ENCODE peak calls at places on chromosomes 11 and 22, in nine cellular contexts. One of them, this sample, is unnamed.
A peak's percentile ranks its signal among the peaks of the same experiment; 100 is the strongest.

GRCh38 chr11:76119032-76119431 is 87.3 kb downstream of the WNT11 start:
- DNase-seq in RWPE2: no peak
- DNase-seq in NCI-H2029: no peak
- DNase-seq in COR-L47: no peak
- DNase-seq in HuH-7.5: no peak
- DNase-seq in astrocyte of the cerebellum: no peak
- DNase-seq in fibroblast of mammary gland: no peak
- DNase-seq in dorsolateral prefrontal cortex: no peak
- DNase-seq in cardiac fibroblast: no peak
- DNase-seq in this sample: no peak

GRCh38 chr11:8477151-8477550 is 116.9 kb downstream of the STK33 start:
- DNase-seq in NCI-H2029: no peak
- DNase-seq in RWPE2: no peak
- DNase-seq in dorsolateral prefrontal cortex: no peak
- DNase-seq in astrocyte of the cerebellum: no peak
- DNase-seq in fibroblast of mammary gland: no peak
- DNase-seq in HuH-7.5: no peak
- DNase-seq in COR-L47: no peak
- DNase-seq in cardiac fibroblast: no peak
- DNase-seq in this sample: no peak

GRCh38 chr11:15837901-15838489 is 518.4 kb downstream of the SOX6 start:
- DNase-seq in RWPE2: no peak
- DNase-seq in COR-L47: no peak
- DNase-seq in HuH-7.5: no peak
- DNase-seq in astrocyte of the cerebellum: no peak
- DNase-seq in fibroblast of mammary gland: no peak
- DNase-seq in cardiac fibroblast: no peak
- DNase-seq in NCI-H2029: no peak
- DNase-seq in dorsolateral prefrontal cortex: no peak
- DNase-seq in this sample: no peak

GRCh38 chr22:23800297-23801237 is 13.8 kb downstream of the SMARCB1 start:
- DNase-seq in RWPE2: no peak
- DNase-seq in astrocyte of the cerebellum: no peak
- DNase-seq in COR-L47: no peak
- DNase-seq in fibroblast of mammary gland: no peak
- DNase-seq in HuH-7.5: no peak
- DNase-seq in dorsolateral prefrontal cortex: no peak
- DNase-seq in NCI-H2029: no peak
- DNase-seq in cardiac fibroblast: no peak
- DNase-seq in this sample: no peak

GRCh38 chr11:3105791-3106735 is 48.8 kb upstream of the CARS1 start:
- DNase-seq in astrocyte of the cerebellum: no peak
- DNase-seq in HuH-7.5: no peak
- DNase-seq in cardiac fibroblast: no peak
- DNase-seq in fibroblast of mammary gland: no peak
- DNase-seq in COR-L47: no peak
- DNase-seq in RWPE2: peak; percentile 47
- DNase-seq in dorsolateral prefrontal cortex: peak; percentile 36
- DNase-seq in NCI-H2029: no peak
- DNase-seq in this sample: no peak

GRCh38 chr11:131579932-131580387 is 209.5 kb downstream of the NTM start:
- DNase-seq in COR-L47: no peak
- DNase-seq in NCI-H2029: no peak
- DNase-seq in RWPE2: no peak
- DNase-seq in HuH-7.5: no peak
- DNase-seq in dorsolateral prefrontal cortex: no peak
- DNase-seq in astrocyte of the cerebellum: peak; percentile 45
- DNase-seq in cardiac fibroblast: peak; percentile 6
- DNase-seq in fibroblast of mammary gland: peak; percentile 21
- DNase-seq in this sample: peak; percentile 88

GRCh38 chr11:109320595-109320994 is 101.4 kb upstream of the C11orf87 start:
- DNase-seq in astrocyte of the cerebellum: peak; percentile 29
- DNase-seq in HuH-7.5: no peak
- DNase-seq in NCI-H2029: no peak
- DNase-seq in COR-L47: no peak
- DNase-seq in fibroblast of mammary gland: peak; percentile 76
- DNase-seq in RWPE2: no peak
- DNase-seq in dorsolateral prefrontal cortex: no peak
- DNase-seq in cardiac fibroblast: peak; percentile 59
- DNase-seq in this sample: peak; percentile 34

GRCh38 chr11:72083414-72083813 is 2.8 kb downstream of the LRRC51 start:
- DNase-seq in RWPE2: no peak
- DNase-seq in COR-L47: peak; percentile 26
- DNase-seq in fibroblast of mammary gland: no peak
- DNase-seq in cardiac fibroblast: no peak
- DNase-seq in astrocyte of the cerebellum: no peak
- DNase-seq in dorsolateral prefrontal cortex: no peak
- DNase-seq in HuH-7.5: no peak
- DNase-seq in NCI-H2029: no peak
- DNase-seq in this sample: no peak

GRCh38 chr11:47672283-47672730 is 29.9 kb upstream of the MTCH2 start:
- DNase-seq in NCI-H2029: no peak
- DNase-seq in astrocyte of the cerebellum: no peak
- DNase-seq in dorsolateral prefrontal cortex: no peak
- DNase-seq in cardiac fibroblast: no peak
- DNase-seq in COR-L47: no peak
- DNase-seq in RWPE2: no peak
- DNase-seq in fibroblast of mammary gland: peak; percentile 30
- DNase-seq in HuH-7.5: no peak
- DNase-seq in this sample: no peak

GRCh38 chr11:61008971-61009370 is 37.5 kb downstream of the CD6 start:
- DNase-seq in cardiac fibroblast: no peak
- DNase-seq in RWPE2: no peak
- DNase-seq in dorsolateral prefrontal cortex: no peak
- DNase-seq in NCI-H2029: no peak
- DNase-seq in COR-L47: no peak
- DNase-seq in fibroblast of mammary gland: no peak
- DNase-seq in astrocyte of the cerebellum: no peak
- DNase-seq in HuH-7.5: no peak
- DNase-seq in this sample: no peak

GRCh38 chr11:87529486-87529885 is 491.8 kb downstream of the TMEM135 start:
- DNase-seq in HuH-7.5: no peak
- DNase-seq in astrocyte of the cerebellum: peak; percentile 2
- DNase-seq in NCI-H2029: no peak
- DNase-seq in RWPE2: no peak
- DNase-seq in cardiac fibroblast: no peak
- DNase-seq in COR-L47: no peak
- DNase-seq in dorsolateral prefrontal cortex: no peak
- DNase-seq in fibroblast of mammary gland: peak; percentile 57
- DNase-seq in this sample: no peak

GRCh38 chr11:35563413-35564245 is 38.2 kb upstream of the PAMR1 start:
- DNase-seq in astrocyte of the cerebellum: no peak
- DNase-seq in cardiac fibroblast: peak; percentile 35
- DNase-seq in dorsolateral prefrontal cortex: no peak
- DNase-seq in HuH-7.5: no peak
- DNase-seq in NCI-H2029: no peak
- DNase-seq in RWPE2: no peak
- DNase-seq in fibroblast of mammary gland: peak; percentile 49
- DNase-seq in COR-L47: no peak
- DNase-seq in this sample: peak; percentile 33

GRCh38 chr11:20458905-20459632 is 71.6 kb downstream of the PRMT3 start:
- DNase-seq in dorsolateral prefrontal cortex: no peak
- DNase-seq in NCI-H2029: no peak
- DNase-seq in HuH-7.5: no peak
- DNase-seq in fibroblast of mammary gland: no peak
- DNase-seq in COR-L47: no peak
- DNase-seq in cardiac fibroblast: no peak
- DNase-seq in RWPE2: no peak
- DNase-seq in astrocyte of the cerebellum: no peak
- DNase-seq in this sample: no peak

GRCh38 chr22:19122752-19123492 is 710 bp upstream of the DGCR2 start:
- DNase-seq in astrocyte of the cerebellum: no peak
- DNase-seq in dorsolateral prefrontal cortex: no peak
- DNase-seq in cardiac fibroblast: peak; percentile 27
- DNase-seq in COR-L47: no peak
- DNase-seq in fibroblast of mammary gland: no peak
- DNase-seq in HuH-7.5: peak; percentile 66
- DNase-seq in RWPE2: no peak
- DNase-seq in NCI-H2029: no peak
- DNase-seq in this sample: peak; percentile 49

GRCh38 chr11:62443390-62444201 is 24.8 kb downstream of the SCGB1A1 start:
- DNase-seq in dorsolateral prefrontal cortex: no peak
- DNase-seq in cardiac fibroblast: peak; percentile 81
- DNase-seq in HuH-7.5: no peak
- DNase-seq in RWPE2: no peak
- DNase-seq in astrocyte of the cerebellum: no peak
- DNase-seq in NCI-H2029: no peak
- DNase-seq in fibroblast of mammary gland: no peak
- DNase-seq in COR-L47: no peak
- DNase-seq in this sample: peak; percentile 83

GRCh38 chr11:126487711-126488110 is 132.2 kb downstream of the ST3GAL4 start:
- DNase-seq in HuH-7.5: no peak
- DNase-seq in cardiac fibroblast: no peak
- DNase-seq in astrocyte of the cerebellum: no peak
- DNase-seq in COR-L47: no peak
- DNase-seq in fibroblast of mammary gland: no peak
- DNase-seq in RWPE2: no peak
- DNase-seq in NCI-H2029: no peak
- DNase-seq in dorsolateral prefrontal cortex: peak; percentile 36
- DNase-seq in this sample: no peak

GRCh38 chr11:85772700-85773099 is 38.2 kb downstream of the SYTL2 start:
- DNase-seq in NCI-H2029: no peak
- DNase-seq in cardiac fibroblast: peak; percentile 29
- DNase-seq in HuH-7.5: no peak
- DNase-seq in fibroblast of mammary gland: no peak
- DNase-seq in COR-L47: no peak
- DNase-seq in RWPE2: no peak
- DNase-seq in astrocyte of the cerebellum: peak; percentile 73
- DNase-seq in dorsolateral prefrontal cortex: no peak
- DNase-seq in this sample: peak; percentile 36

GRCh38 chr22:48603621-48604320 is 1223.9 kb downstream of the BRD1 start:
- DNase-seq in NCI-H2029: no peak
- DNase-seq in astrocyte of the cerebellum: no peak
- DNase-seq in cardiac fibroblast: no peak
- DNase-seq in dorsolateral prefrontal cortex: no peak
- DNase-seq in fibroblast of mammary gland: no peak
- DNase-seq in COR-L47: no peak
- DNase-seq in HuH-7.5: no peak
- DNase-seq in RWPE2: no peak
- DNase-seq in this sample: no peak

GRCh38 chr11:18671246-18671645 is 27.3 kb upstream of the TMEM86A start:
- DNase-seq in NCI-H2029: no peak
- DNase-seq in RWPE2: no peak
- DNase-seq in cardiac fibroblast: no peak
- DNase-seq in dorsolateral prefrontal cortex: no peak
- DNase-seq in astrocyte of the cerebellum: no peak
- DNase-seq in fibroblast of mammary gland: no peak
- DNase-seq in COR-L47: no peak
- DNase-seq in HuH-7.5: no peak
- DNase-seq in this sample: no peak

GRCh38 chr11:108289699-108290098 is 66.8 kb downstream of the ATM start:
- DNase-seq in dorsolateral prefrontal cortex: no peak
- DNase-seq in HuH-7.5: no peak
- DNase-seq in RWPE2: no peak
- DNase-seq in astrocyte of the cerebellum: no peak
- DNase-seq in COR-L47: no peak
- DNase-seq in cardiac fibroblast: no peak
- DNase-seq in NCI-H2029: peak; percentile 37
- DNase-seq in fibroblast of mammary gland: no peak
- DNase-seq in this sample: no peak

GRCh38 chr11:77308838-77309237 is 7.4 kb upstream of the GDPD4 start:
- DNase-seq in cardiac fibroblast: no peak
- DNase-seq in COR-L47: no peak
- DNase-seq in dorsolateral prefrontal cortex: no peak
- DNase-seq in fibroblast of mammary gland: no peak
- DNase-seq in astrocyte of the cerebellum: no peak
- DNase-seq in HuH-7.5: no peak
- DNase-seq in RWPE2: no peak
- DNase-seq in NCI-H2029: no peak
- DNase-seq in this sample: no peak

GRCh38 chr11:95715777-95716241 is 73.8 kb downstream of the FAM76B start:
- DNase-seq in dorsolateral prefrontal cortex: peak; percentile 50
- DNase-seq in COR-L47: no peak
- DNase-seq in RWPE2: no peak
- DNase-seq in HuH-7.5: no peak
- DNase-seq in fibroblast of mammary gland: peak; percentile 64
- DNase-seq in astrocyte of the cerebellum: peak; percentile 55
- DNase-seq in NCI-H2029: no peak
- DNase-seq in cardiac fibroblast: peak; percentile 48
- DNase-seq in this sample: peak; percentile 12

GRCh38 chr11:126407682-126408288 is 52.3 kb downstream of the ST3GAL4 start:
- DNase-seq in NCI-H2029: no peak
- DNase-seq in dorsolateral prefrontal cortex: no peak
- DNase-seq in COR-L47: no peak
- DNase-seq in cardiac fibroblast: no peak
- DNase-seq in HuH-7.5: no peak
- DNase-seq in astrocyte of the cerebellum: no peak
- DNase-seq in fibroblast of mammary gland: no peak
- DNase-seq in RWPE2: no peak
- DNase-seq in this sample: no peak

GRCh38 chr22:24402460-24403192 is 24.8 kb upstream of the ADORA2A start:
- DNase-seq in HuH-7.5: no peak
- DNase-seq in NCI-H2029: peak; percentile 72
- DNase-seq in dorsolateral prefrontal cortex: no peak
- DNase-seq in RWPE2: no peak
- DNase-seq in cardiac fibroblast: peak; percentile 91
- DNase-seq in COR-L47: peak; percentile 58
- DNase-seq in fibroblast of mammary gland: peak; percentile 94
- DNase-seq in astrocyte of the cerebellum: peak; percentile 82
- DNase-seq in this sample: peak; percentile 86

GRCh38 chr11:80379620-80380278 is 938.9 kb upstream of the TENM4 start:
- DNase-seq in fibroblast of mammary gland: no peak
- DNase-seq in HuH-7.5: no peak
- DNase-seq in NCI-H2029: no peak
- DNase-seq in cardiac fibroblast: no peak
- DNase-seq in astrocyte of the cerebellum: no peak
- DNase-seq in COR-L47: peak; percentile 40
- DNase-seq in RWPE2: no peak
- DNase-seq in dorsolateral prefrontal cortex: no peak
- DNase-seq in this sample: no peak

GRCh38 chr11:83219095-83219494 is 25.6 kb downstream of the ANKRD42 start:
- DNase-seq in NCI-H2029: no peak
- DNase-seq in fibroblast of mammary gland: peak; percentile 4
- DNase-seq in HuH-7.5: no peak
- DNase-seq in COR-L47: no peak
- DNase-seq in RWPE2: no peak
- DNase-seq in astrocyte of the cerebellum: no peak
- DNase-seq in cardiac fibroblast: peak; percentile 4
- DNase-seq in dorsolateral prefrontal cortex: no peak
- DNase-seq in this sample: peak; percentile 15

GRCh38 chr11:59144579-59145345 is 2.1 kb downstream of the FAM111A start:
- DNase-seq in dorsolateral prefrontal cortex: peak; percentile 53
- DNase-seq in astrocyte of the cerebellum: peak; percentile 68
- DNase-seq in RWPE2: peak; percentile 91
- DNase-seq in fibroblast of mammary gland: peak; percentile 77
- DNase-seq in COR-L47: peak; percentile 94
- DNase-seq in HuH-7.5: peak; percentile 52
- DNase-seq in NCI-H2029: peak; percentile 95
- DNase-seq in cardiac fibroblast: peak; percentile 83
- DNase-seq in this sample: peak; percentile 86

GRCh38 chr11:17887779-17888178 is 125.1 kb downstream of the SERGEF start:
- DNase-seq in COR-L47: no peak
- DNase-seq in fibroblast of mammary gland: no peak
- DNase-seq in astrocyte of the cerebellum: no peak
- DNase-seq in HuH-7.5: no peak
- DNase-seq in NCI-H2029: no peak
- DNase-seq in cardiac fibroblast: no peak
- DNase-seq in RWPE2: no peak
- DNase-seq in dorsolateral prefrontal cortex: no peak
- DNase-seq in this sample: no peak

GRCh38 chr11:101262995-101263394 is 133.4 kb upstream of the PGR start:
- DNase-seq in astrocyte of the cerebellum: no peak
- DNase-seq in dorsolateral prefrontal cortex: no peak
- DNase-seq in HuH-7.5: no peak
- DNase-seq in COR-L47: no peak
- DNase-seq in cardiac fibroblast: no peak
- DNase-seq in RWPE2: no peak
- DNase-seq in NCI-H2029: no peak
- DNase-seq in fibroblast of mammary gland: no peak
- DNase-seq in this sample: no peak

GRCh38 chr22:42613869-42614268 is 814 bp downstream of the POLDIP3 start:
- DNase-seq in cardiac fibroblast: peak; percentile 28
- DNase-seq in HuH-7.5: no peak
- DNase-seq in NCI-H2029: no peak
- DNase-seq in astrocyte of the cerebellum: no peak
- DNase-seq in fibroblast of mammary gland: peak; percentile 41
- DNase-seq in COR-L47: no peak
- DNase-seq in dorsolateral prefrontal cortex: no peak
- DNase-seq in RWPE2: no peak
- DNase-seq in this sample: no peak

GRCh38 chr11:65611028-65611757 is 2.8 kb downstream of the MAP3K11 start:
- DNase-seq in HuH-7.5: no peak
- DNase-seq in cardiac fibroblast: peak; percentile 59
- DNase-seq in astrocyte of the cerebellum: no peak
- DNase-seq in fibroblast of mammary gland: no peak
- DNase-seq in dorsolateral prefrontal cortex: peak; percentile 84
- DNase-seq in RWPE2: no peak
- DNase-seq in COR-L47: no peak
- DNase-seq in NCI-H2029: no peak
- DNase-seq in this sample: no peak